ENCODE peak calls at places on chromosomes 13 and 19, in seven cellular contexts. O is left lung; Q is breast epithelium; J is stimulated activated naive B cell treated with anti-CD40 and anti-IgM and Interleukin-4, amounts not matched to agents 10 μg/mL and 1 μg/mL and 100 μg/mL, for 72 hours; M is NCI-H1105; X is nephron progenitor cell; Z is GM04504. A is an unnamed sample.

GRCh38 chr19:31386806-31387205 is 37.6 kb upstream of the TSHZ3 start:
- DNase-seq in M (no peak), Q (no peak), X (no peak), Z (no peak), J (no peak), O (no peak), A (no peak)

GRCh38 chr19:48970139-48970766 is 5.1 kb downstream of the FTL start:
- DNase-seq in O (no peak), X (no peak), J (no peak), M (no peak), Z (no peak), Q (no peak), A (no peak)

GRCh38 chr13:90868321-90868920 is 479.1 kb upstream of the MIR17HG start:
- DNase-seq in Q (no peak), M (no peak), Z (no peak), O (no peak), J (no peak), X (peak), A (no peak)

GRCh38 chr13:32472194-32472621 is 44.3 kb upstream of the N4BP2L1 start:
- DNase-seq in O (no peak), M (no peak), Z (no peak), J (no peak), X (no peak), Q (no peak), A (no peak)

GRCh38 chr13:29577135-29578051 is 18.1 kb downstream of the SLC7A1 start:
- DNase-seq in M (no peak), O (no peak), Z (no peak), X (no peak), J (no peak), Q (no peak), A (no peak)

GRCh38 chr19:32406161-32407003 is 812 bp downstream of the DPY19L3 start:
- DNase-seq in Z (no peak), J (no peak), M (no peak), Q (no peak), X (no peak), O (no peak), A (no peak)

GRCh38 chr19:16888629-16889371 is at the start of gene F2RL3:
- DNase-seq in Q (peak), J (peak), X (no peak), Z (no peak), M (no peak), O (no peak), A (peak)

GRCh38 chr19:54415208-54415900 is at the start of gene TTYH1:
- DNase-seq in Q (no peak), Z (no peak), X (peak), M (no peak), O (no peak), J (no peak), A (no peak)

GRCh38 chr13:33571618-33572017 is 246.3 kb upstream of the RFC3 start:
- DNase-seq in Z (no peak), O (no peak), M (no peak), J (no peak), X (no peak), Q (no peak), A (no peak)

GRCh38 chr13:40484101-40484800 is 182.2 kb downstream of the FOXO1 start:
- DNase-seq in X (no peak), Q (no peak), O (no peak), M (no peak), Z (no peak), J (no peak), A (no peak)

GRCh38 chr13:42574435-42575311 is 721 bp downstream of the TNFSF11 start:
- DNase-seq in Q (no peak), Z (no peak), M (no peak), X (peak), O (no peak), J (peak), A (no peak)

GRCh38 chr19:2533072-2533425 is 57.1 kb downstream of the GADD45B start:
- DNase-seq in J (no peak), Q (no peak), X (no peak), M (no peak), O (no peak), Z (no peak), A (no peak)

GRCh38 chr13:31199849-31200635 is at the start of gene B3GLCT:
- DNase-seq in O (peak), M (peak), J (peak), X (peak), Q (peak), Z (peak), A (peak)

GRCh38 chr19:30564551-30565011 is 192.4 kb downstream of the ZNF536 start:
- DNase-seq in M (no peak), Z (no peak), O (no peak), X (no peak), Q (no peak), J (no peak), A (no peak)

GRCh38 chr13:98997738-98998641 is 20.1 kb upstream of the DOCK9 start:
- DNase-seq in Q (no peak), Z (peak), J (no peak), X (no peak), M (no peak), O (no peak), A (no peak)

GRCh38 chr13:59088716-59089115 is 1075.0 kb downstream of the DIAPH3 start:
- DNase-seq in O (no peak), X (no peak), Q (no peak), Z (no peak), M (no peak), J (no peak), A (no peak)